ENCODE peak calls at places on chromosomes 1 and 21, in four cellular contexts. U is Peyer's patch, W is mesenchymal stem cell, F is lung. P is an unnamed sample. For H3K9me3, the result is how much of the 10 kb centered on the place peaks cover.

GRCh38 chr1:240843798-240844197 is 231.8 kb upstream of the GREM2 start:
- DNase-seq in U (no peak), W (no peak), F (no peak), P (no peak)

GRCh38 chr1:5481889-5482288 is 510.3 kb downstream of the NPHP4 start:
- DNase-seq in U (no peak), W (no peak), F (no peak), P (peak)

GRCh38 chr1:56788102-56788501 is 31.1 kb downstream of the FYB2 start:
- DNase-seq in U (no peak), W (no peak), F (no peak), P (no peak)

GRCh38 chr1:58325797-58326196 is 220.7 kb downstream of the OMA1 start:
- DNase-seq in U (no peak), W (no peak), F (no peak), P (no peak)

GRCh38 chr1:87174726-87175237 is 153.9 kb upstream of the LMO4 start:
- DNase-seq in U (no peak), W (no peak), F (no peak), P (no peak)

GRCh38 chr1:199297174-199297573 is 658.3 kb downstream of the PTPRC start:
- DNase-seq in U (no peak), W (no peak), F (no peak), P (no peak)

GRCh38 chr21:25898671-25899070 is 163.9 kb downstream of the GABPA start:
- DNase-seq in U (no peak), W (no peak), F (no peak), P (no peak)

GRCh38 chr1:209710098-209710497 is 5.5 kb downstream of the HSD11B1 start:
- DNase-seq in U (no peak), W (no peak), F (no peak), P (no peak)

GRCh38 chr1:202807367-202807925 is 775 bp downstream of the KDM5B start:
- DNase-seq in U (peak), W (peak), F (no peak), P (peak)

GRCh38 chr1:38848069-38848468 is 11.5 kb downstream of the RRAGC start:
- DNase-seq in U (no peak), W (no peak), F (no peak), P (no peak)

GRCh38 chr1:81690881-81691453 is 109.8 kb upstream of the ADGRL2 start:
- DNase-seq in U (no peak), W (peak), F (no peak), P (no peak)

GRCh38 chr1:100073531-100073930 is 59.2 kb downstream of the SASS6 start:
- DNase-seq in U (no peak), W (no peak), F (no peak), P (no peak)

GRCh38 chr1:218957971-218958370 is 215.7 kb upstream of the LYPLAL1 start:
- DNase-seq in U (no peak), W (no peak), F (no peak), P (no peak)

GRCh38 chr1:43938383-43938782 is 4.8 kb downstream of the ARTN start:
- DNase-seq in U (no peak), W (no peak), F (no peak), P (no peak)

GRCh38 chr1:200856716-200857352 is 15.9 kb upstream of the GPR25 start:
- DNase-seq in U (no peak), W (no peak), F (no peak), P (no peak)

DNA sequence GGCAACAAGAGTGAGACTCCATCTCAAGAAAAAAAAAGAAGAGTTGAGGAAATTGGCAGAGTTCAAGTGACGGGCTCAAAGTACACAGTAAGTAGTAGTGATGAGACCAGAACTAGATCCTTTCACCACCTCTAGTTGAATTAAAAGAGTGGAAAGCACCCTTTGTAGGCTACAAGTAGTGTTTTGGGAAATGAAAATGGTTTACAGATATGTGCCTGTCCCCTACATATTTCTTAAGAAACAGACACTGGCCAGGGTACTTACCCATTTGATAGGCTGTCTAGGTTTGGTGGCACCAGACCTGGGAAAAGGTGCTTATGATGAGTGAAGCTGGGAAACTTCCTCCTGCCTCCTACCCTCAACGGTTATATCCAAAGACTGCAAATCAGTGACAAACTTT is 163.7 kb upstream of the BEND5 start:
- DNase-seq in U (no peak), W (no peak), F (no peak), P (no peak)
- H3K9me3 ChIP-seq in U (under half), W (under half), F (under half), P (under half)

GRCh38 chr1:232414100-232414499 is 215.8 kb downstream of the SIPA1L2 start:
- DNase-seq in U (no peak), W (no peak), F (no peak), P (no peak)
- H3K27ac ChIP-seq in U (no peak), W (no peak), F (no peak), P (no peak)

GRCh38 chr1:247112479-247112781 is 8.3 kb upstream of the ZNF669 start:
- DNase-seq in U (no peak), W (no peak), F (no peak), P (no peak)
- H3K4me3 ChIP-seq in U (peak), W (peak), F (peak), P (no peak)

GRCh38 chr1:17759114-17759513 is 4.0 kb downstream of the ACTL8 start:
- DNase-seq in U (no peak), W (no peak), F (no peak), P (no peak)
- H3K9me3 ChIP-seq in U (under half), W (under half), F (under half), P (under half)